ENCODE peak calls at places on chromosomes 4 and X, in seven cellular contexts. One of them, this sample, is unnamed.

GRCh38 chr4:27088491-27088890 is 227.8 kb downstream of the STIM2 start:
- DNase-seq in fibroblast of lung: no peak
- DNase-seq in progenitor cell of endocrine pancreas: no peak
- DNase-seq in sigmoid colon: no peak
- DNase-seq in spleen: no peak
- DNase-seq in GM23338: no peak
- DNase-seq in nephron progenitor cell: peak; percentile 27
- DNase-seq in this sample: no peak

GRCh38 chr4:93646225-93646930 is 182.2 kb upstream of the ATOH1 start:
- DNase-seq in spleen: no peak
- DNase-seq in nephron progenitor cell: no peak
- DNase-seq in progenitor cell of endocrine pancreas: no peak
- DNase-seq in fibroblast of lung: no peak
- DNase-seq in GM23338: no peak
- DNase-seq in sigmoid colon: no peak
- DNase-seq in this sample: no peak

GRCh38 chrX:11770320-11770719 is 12.3 kb downstream of the MSL3 start:
- DNase-seq in nephron progenitor cell: peak; percentile 15
- DNase-seq in GM23338: peak; percentile 59
- DNase-seq in progenitor cell of endocrine pancreas: no peak
- DNase-seq in spleen: peak; percentile 81
- DNase-seq in sigmoid colon: no peak
- DNase-seq in fibroblast of lung: peak; percentile 40
- DNase-seq in this sample: peak; percentile 31

GRCh38 chr4:64584125-64584524 is 174.9 kb upstream of the TECRL start:
- DNase-seq in progenitor cell of endocrine pancreas: no peak
- DNase-seq in fibroblast of lung: no peak
- DNase-seq in nephron progenitor cell: no peak
- DNase-seq in sigmoid colon: no peak
- DNase-seq in spleen: no peak
- DNase-seq in GM23338: no peak
- DNase-seq in this sample: no peak

GRCh38 chr4:121144021-121144420 is 20.1 kb downstream of the TNIP3 start:
- DNase-seq in nephron progenitor cell: no peak
- DNase-seq in spleen: no peak
- DNase-seq in sigmoid colon: no peak
- DNase-seq in GM23338: no peak
- DNase-seq in progenitor cell of endocrine pancreas: no peak
- DNase-seq in fibroblast of lung: no peak
- DNase-seq in this sample: no peak

GRCh38 chr4:180058731-180059215 is 2184.4 kb upstream of the TENM3 start:
- DNase-seq in nephron progenitor cell: peak; percentile 72
- DNase-seq in progenitor cell of endocrine pancreas: peak; percentile 52
- DNase-seq in sigmoid colon: no peak
- DNase-seq in spleen: peak; percentile 75
- DNase-seq in GM23338: peak; percentile 89
- DNase-seq in fibroblast of lung: peak; percentile 68
- DNase-seq in this sample: peak; percentile 73

GRCh38 chr4:78748361-78748760 is 27.8 kb upstream of the BMP2K start:
- DNase-seq in sigmoid colon: no peak
- DNase-seq in spleen: no peak
- DNase-seq in GM23338: peak; percentile 9
- DNase-seq in progenitor cell of endocrine pancreas: no peak
- DNase-seq in fibroblast of lung: peak; percentile 29
- DNase-seq in nephron progenitor cell: no peak
- DNase-seq in this sample: no peak

GRCh38 chrX:19677121-19677520 is 161.8 kb upstream of the MAP3K15 start:
- DNase-seq in GM23338: no peak
- DNase-seq in nephron progenitor cell: no peak
- DNase-seq in fibroblast of lung: no peak
- DNase-seq in sigmoid colon: no peak
- DNase-seq in progenitor cell of endocrine pancreas: no peak
- DNase-seq in spleen: no peak
- DNase-seq in this sample: no peak

GRCh38 chr4:98387345-98388017 is 126.3 kb downstream of the RAP1GDS1 start:
- DNase-seq in GM23338: no peak
- DNase-seq in fibroblast of lung: no peak
- DNase-seq in progenitor cell of endocrine pancreas: no peak
- DNase-seq in spleen: no peak
- DNase-seq in sigmoid colon: no peak
- DNase-seq in nephron progenitor cell: no peak
- DNase-seq in this sample: no peak

GRCh38 chr4:182555997-182556418 is 312.8 kb downstream of the TENM3 start:
- DNase-seq in nephron progenitor cell: no peak
- DNase-seq in progenitor cell of endocrine pancreas: no peak
- DNase-seq in sigmoid colon: no peak
- DNase-seq in spleen: no peak
- DNase-seq in fibroblast of lung: peak; percentile 92
- DNase-seq in GM23338: peak; percentile 86
- DNase-seq in this sample: no peak

GRCh38 chr4:99536148-99536728 is 25.4 kb downstream of the C4orf17 start:
- DNase-seq in nephron progenitor cell: no peak
- DNase-seq in progenitor cell of endocrine pancreas: no peak
- DNase-seq in GM23338: no peak
- DNase-seq in spleen: no peak
- DNase-seq in fibroblast of lung: no peak
- DNase-seq in sigmoid colon: no peak
- DNase-seq in this sample: no peak

GRCh38 chr4:42482516-42483327 is 85.4 kb downstream of the SHISA3 start:
- DNase-seq in sigmoid colon: no peak
- DNase-seq in fibroblast of lung: peak; percentile 7
- DNase-seq in progenitor cell of endocrine pancreas: no peak
- DNase-seq in nephron progenitor cell: no peak
- DNase-seq in GM23338: no peak
- DNase-seq in spleen: no peak
- DNase-seq in this sample: no peak

GRCh38 chr4:77021614-77022089 is 54.1 kb downstream of the CCNI start:
- DNase-seq in spleen: no peak
- DNase-seq in fibroblast of lung: peak; percentile 95
- DNase-seq in progenitor cell of endocrine pancreas: no peak
- DNase-seq in GM23338: no peak
- DNase-seq in nephron progenitor cell: no peak
- DNase-seq in sigmoid colon: no peak
- DNase-seq in this sample: no peak

GRCh38 chr4:4854649-4855292 is 4.7 kb upstream of the MSX1 start:
- DNase-seq in GM23338: peak; percentile 36
- DNase-seq in fibroblast of lung: no peak
- DNase-seq in nephron progenitor cell: peak; percentile 57
- DNase-seq in spleen: peak; percentile 73
- DNase-seq in sigmoid colon: peak; percentile 50
- DNase-seq in progenitor cell of endocrine pancreas: no peak
- DNase-seq in this sample: no peak

GRCh38 chr4:122012735-122013134 is 60.9 kb upstream of the TRPC3 start:
- DNase-seq in nephron progenitor cell: no peak
- DNase-seq in progenitor cell of endocrine pancreas: no peak
- DNase-seq in GM23338: no peak
- DNase-seq in fibroblast of lung: peak; percentile 71
- DNase-seq in spleen: no peak
- DNase-seq in sigmoid colon: no peak
- DNase-seq in this sample: no peak

GRCh38 chr4:81215936-81216335 is 914 bp upstream of the PRKG2 start:
- DNase-seq in nephron progenitor cell: no peak
- DNase-seq in sigmoid colon: no peak
- DNase-seq in spleen: no peak
- DNase-seq in GM23338: no peak
- DNase-seq in fibroblast of lung: no peak
- DNase-seq in progenitor cell of endocrine pancreas: no peak
- DNase-seq in this sample: no peak

GRCh38 chr4:142900622-142901021 is 54.5 kb upstream of the INPP4B start:
- DNase-seq in progenitor cell of endocrine pancreas: no peak
- DNase-seq in sigmoid colon: no peak
- DNase-seq in spleen: peak; percentile 54
- DNase-seq in fibroblast of lung: no peak
- DNase-seq in nephron progenitor cell: no peak
- DNase-seq in GM23338: no peak
- DNase-seq in this sample: no peak

GRCh38 chr4:17667253-17667652 is 52.8 kb downstream of the MED28 start:
- DNase-seq in GM23338: no peak
- DNase-seq in fibroblast of lung: no peak
- DNase-seq in progenitor cell of endocrine pancreas: no peak
- DNase-seq in spleen: no peak
- DNase-seq in sigmoid colon: no peak
- DNase-seq in nephron progenitor cell: no peak
- DNase-seq in this sample: no peak

GRCh38 chrX:38262715-38263620 is 42.3 kb upstream of the SRPX start:
- DNase-seq in fibroblast of lung: peak; percentile 53
- DNase-seq in nephron progenitor cell: no peak
- DNase-seq in progenitor cell of endocrine pancreas: no peak
- DNase-seq in GM23338: no peak
- DNase-seq in spleen: no peak
- DNase-seq in sigmoid colon: no peak
- DNase-seq in this sample: no peak

GRCh38 chrX:27890611-27891010 is 82.8 kb downstream of the MAGEB10 start:
- DNase-seq in spleen: no peak
- DNase-seq in sigmoid colon: no peak
- DNase-seq in fibroblast of lung: peak; percentile 79
- DNase-seq in nephron progenitor cell: no peak
- DNase-seq in progenitor cell of endocrine pancreas: no peak
- DNase-seq in GM23338: no peak
- DNase-seq in this sample: no peak

GRCh38 chr4:81565137-81565870 is 93.6 kb upstream of the RASGEF1B start:
- DNase-seq in nephron progenitor cell: peak; percentile 41
- DNase-seq in sigmoid colon: peak; percentile 88
- DNase-seq in spleen: peak; percentile 83
- DNase-seq in progenitor cell of endocrine pancreas: no peak
- DNase-seq in fibroblast of lung: peak; percentile 3
- DNase-seq in GM23338: no peak
- DNase-seq in this sample: peak; percentile 84

GRCh38 chr4:86233681-86234080 is 126.2 kb downstream of the MAPK10 start:
- DNase-seq in spleen: no peak
- DNase-seq in fibroblast of lung: peak; percentile 95
- DNase-seq in GM23338: no peak
- DNase-seq in progenitor cell of endocrine pancreas: no peak
- DNase-seq in nephron progenitor cell: no peak
- DNase-seq in sigmoid colon: no peak
- DNase-seq in this sample: no peak

GRCh38 chr4:165751882-165752281 is 121.2 kb upstream of the TLL1 start:
- DNase-seq in progenitor cell of endocrine pancreas: no peak
- DNase-seq in fibroblast of lung: no peak
- DNase-seq in GM23338: no peak
- DNase-seq in sigmoid colon: no peak
- DNase-seq in spleen: no peak
- DNase-seq in nephron progenitor cell: no peak
- DNase-seq in this sample: no peak

GRCh38 chrX:23327104-23327503 is 7.5 kb upstream of the PTCHD1 start:
- DNase-seq in sigmoid colon: no peak
- DNase-seq in progenitor cell of endocrine pancreas: no peak
- DNase-seq in spleen: no peak
- DNase-seq in fibroblast of lung: no peak
- DNase-seq in nephron progenitor cell: no peak
- DNase-seq in GM23338: peak; percentile 28
- DNase-seq in this sample: no peak

GRCh38 chr4:94534401-94535312 is 82.9 kb downstream of the PDLIM5 start:
- DNase-seq in spleen: no peak
- DNase-seq in nephron progenitor cell: no peak
- DNase-seq in sigmoid colon: no peak
- DNase-seq in fibroblast of lung: no peak
- DNase-seq in progenitor cell of endocrine pancreas: no peak
- DNase-seq in GM23338: peak; percentile 51
- DNase-seq in this sample: no peak

GRCh38 chrX:17656035-17656418 is 81.3 kb upstream of the SCML1 start:
- DNase-seq in progenitor cell of endocrine pancreas: no peak
- DNase-seq in GM23338: peak; percentile 48
- DNase-seq in fibroblast of lung: no peak
- DNase-seq in sigmoid colon: no peak
- DNase-seq in nephron progenitor cell: peak; percentile 64
- DNase-seq in spleen: no peak
- DNase-seq in this sample: no peak

GRCh38 chr4:125762537-125762936 is 447.8 kb downstream of the FAT4 start:
- DNase-seq in fibroblast of lung: no peak
- DNase-seq in GM23338: peak; percentile 53
- DNase-seq in progenitor cell of endocrine pancreas: no peak
- DNase-seq in spleen: no peak
- DNase-seq in sigmoid colon: no peak
- DNase-seq in nephron progenitor cell: no peak
- DNase-seq in this sample: no peak
- TF ChIP-seq CTCF in fibroblast of lung: no peak
- TF ChIP-seq CTCF in GM23338: peak; percentile 62
- TF ChIP-seq CTCF in progenitor cell of endocrine pancreas: peak; percentile 28
- TF ChIP-seq CTCF in spleen: no peak
- TF ChIP-seq CTCF in sigmoid colon: no peak
- TF ChIP-seq CTCF in nephron progenitor cell: no peak
- TF ChIP-seq CTCF in this sample: no peak

GRCh38 chr4:154911097-154911496 is 130.0 kb downstream of the RBM46 start:
- DNase-seq in nephron progenitor cell: no peak
- DNase-seq in fibroblast of lung: no peak
- DNase-seq in GM23338: peak; percentile 65
- DNase-seq in sigmoid colon: no peak
- DNase-seq in progenitor cell of endocrine pancreas: no peak
- DNase-seq in spleen: no peak
- DNase-seq in this sample: no peak
- TF ChIP-seq CTCF in nephron progenitor cell: peak; percentile 13
- TF ChIP-seq CTCF in fibroblast of lung: no peak
- TF ChIP-seq CTCF in GM23338: peak; percentile 69
- TF ChIP-seq CTCF in sigmoid colon: no peak
- TF ChIP-seq CTCF in progenitor cell of endocrine pancreas: peak; percentile 46
- TF ChIP-seq CTCF in spleen: no peak
- TF ChIP-seq CTCF in this sample: no peak

GRCh38 chrX:154547245-154548027 is at the start of gene IKBKG:
- DNase-seq in spleen: no peak
- DNase-seq in sigmoid colon: peak; percentile 96
- DNase-seq in progenitor cell of endocrine pancreas: peak; percentile 74
- DNase-seq in GM23338: peak; percentile 86
- DNase-seq in nephron progenitor cell: peak; percentile 87
- DNase-seq in fibroblast of lung: peak; percentile 85
- DNase-seq in this sample: peak; percentile 92

GRCh38 chrX:154548028-154548316 is 552 bp downstream of the IKBKG start:
- DNase-seq in sigmoid colon: no peak
- DNase-seq in fibroblast of lung: peak; percentile 29
- DNase-seq in spleen: no peak
- DNase-seq in progenitor cell of endocrine pancreas: no peak
- DNase-seq in GM23338: no peak
- DNase-seq in nephron progenitor cell: no peak
- DNase-seq in this sample: no peak

GRCh38 chrX:154544885-154545284 is 1.8 kb downstream of the G6PD start:
- DNase-seq in fibroblast of lung: no peak
- DNase-seq in GM23338: no peak
- DNase-seq in spleen: no peak
- DNase-seq in nephron progenitor cell: no peak
- DNase-seq in sigmoid colon: no peak
- DNase-seq in progenitor cell of endocrine pancreas: no peak
- DNase-seq in this sample: no peak

GRCh38 chrX:154546354-154547244 is at the start of gene G6PD:
- DNase-seq in nephron progenitor cell: peak; percentile 78
- DNase-seq in spleen: peak; percentile 96
- DNase-seq in progenitor cell of endocrine pancreas: peak; percentile 58
- DNase-seq in fibroblast of lung: peak; percentile 44
- DNase-seq in sigmoid colon: no peak
- DNase-seq in GM23338: peak; percentile 72
- DNase-seq in this sample: peak; percentile 19

GRCh38 chrX:154545673-154546274 is 872 bp downstream of the G6PD start:
- DNase-seq in progenitor cell of endocrine pancreas: no peak
- DNase-seq in sigmoid colon: no peak
- DNase-seq in GM23338: no peak
- DNase-seq in nephron progenitor cell: no peak
- DNase-seq in fibroblast of lung: no peak
- DNase-seq in spleen: peak; percentile 74
- DNase-seq in this sample: no peak
- TF ChIP-seq CTCF in progenitor cell of endocrine pancreas: no peak
- TF ChIP-seq CTCF in sigmoid colon: no peak
- TF ChIP-seq CTCF in GM23338: no peak
- TF ChIP-seq CTCF in nephron progenitor cell: no peak
- TF ChIP-seq CTCF in fibroblast of lung: no peak
- TF ChIP-seq CTCF in spleen: no peak
- TF ChIP-seq CTCF in this sample: no peak

GRCh38 chr4:125244848-125245450 is 69.8 kb upstream of the FAT4 start:
- DNase-seq in nephron progenitor cell: no peak
- DNase-seq in fibroblast of lung: peak; percentile 9
- DNase-seq in GM23338: peak; percentile 22
- DNase-seq in spleen: no peak
- DNase-seq in progenitor cell of endocrine pancreas: no peak
- DNase-seq in sigmoid colon: no peak
- DNase-seq in this sample: no peak
- TF ChIP-seq CTCF in nephron progenitor cell: peak; percentile 16
- TF ChIP-seq CTCF in fibroblast of lung: no peak
- TF ChIP-seq CTCF in GM23338: no peak
- TF ChIP-seq CTCF in spleen: no peak
- TF ChIP-seq CTCF in progenitor cell of endocrine pancreas: peak; percentile 58
- TF ChIP-seq CTCF in sigmoid colon: no peak
- TF ChIP-seq CTCF in this sample: peak; percentile 40